ENCODE peak calls at places on chromosomes 13 and 19, in seven cellular contexts. One of them, this sample, is unnamed.

GRCh38 chr19:48506138-48506733 is 5.4 kb downstream of the LMTK3 start:
- DNase-seq in spleen: no peak
- DNase-seq in HuH-7.5: peak
- DNase-seq in stimulated activated CD4-positive, alpha-beta T cell treated with anti-CD3 and anti-CD28 coated beads, Interleukin-1b, Interleukin-23, amount 100 ng/mL, for 24 hours: no peak
- DNase-seq in NCI-H2107: no peak
- DNase-seq in type B pancreatic cell: no peak
- DNase-seq in lung: no peak
- DNase-seq in this sample: peak

GRCh38 chr13:44879452-44880058 is 109.7 kb downstream of the NUFIP1 start:
- DNase-seq in spleen: no peak
- DNase-seq in HuH-7.5: no peak
- DNase-seq in stimulated activated CD4-positive, alpha-beta T cell treated with anti-CD3 and anti-CD28 coated beads, Interleukin-1b, Interleukin-23, amount 100 ng/mL, for 24 hours: no peak
- DNase-seq in NCI-H2107: no peak
- DNase-seq in type B pancreatic cell: no peak
- DNase-seq in lung: no peak
- DNase-seq in this sample: peak

GRCh38 chr13:77732287-77732686 is 34.8 kb downstream of the SLAIN1 start:
- DNase-seq in spleen: no peak
- DNase-seq in HuH-7.5: no peak
- DNase-seq in stimulated activated CD4-positive, alpha-beta T cell treated with anti-CD3 and anti-CD28 coated beads, Interleukin-1b, Interleukin-23, amount 100 ng/mL, for 24 hours: no peak
- DNase-seq in NCI-H2107: no peak
- DNase-seq in type B pancreatic cell: no peak
- DNase-seq in lung: no peak
- DNase-seq in this sample: no peak

GRCh38 chr19:14198384-14199376 is 7.3 kb downstream of the ADGRL1 start:
- DNase-seq in spleen: no peak
- DNase-seq in HuH-7.5: no peak
- DNase-seq in stimulated activated CD4-positive, alpha-beta T cell treated with anti-CD3 and anti-CD28 coated beads, Interleukin-1b, Interleukin-23, amount 100 ng/mL, for 24 hours: no peak
- DNase-seq in NCI-H2107: no peak
- DNase-seq in type B pancreatic cell: no peak
- DNase-seq in lung: no peak
- DNase-seq in this sample: peak

GRCh38 chr13:41708648-41709175 is 251.4 kb downstream of the RGCC start:
- DNase-seq in spleen: no peak
- DNase-seq in HuH-7.5: no peak
- DNase-seq in stimulated activated CD4-positive, alpha-beta T cell treated with anti-CD3 and anti-CD28 coated beads, Interleukin-1b, Interleukin-23, amount 100 ng/mL, for 24 hours: no peak
- DNase-seq in NCI-H2107: no peak
- DNase-seq in type B pancreatic cell: no peak
- DNase-seq in lung: no peak
- DNase-seq in this sample: no peak

GRCh38 chr13:97934590-97934989 is 18.9 kb upstream of the IPO5 start:
- DNase-seq in spleen: no peak
- DNase-seq in HuH-7.5: no peak
- DNase-seq in stimulated activated CD4-positive, alpha-beta T cell treated with anti-CD3 and anti-CD28 coated beads, Interleukin-1b, Interleukin-23, amount 100 ng/mL, for 24 hours: no peak
- DNase-seq in NCI-H2107: no peak
- DNase-seq in type B pancreatic cell: no peak
- DNase-seq in lung: no peak
- DNase-seq in this sample: no peak

GRCh38 chr13:110799246-110800236 is 86.0 kb downstream of the ING1 start:
- DNase-seq in spleen: peak
- DNase-seq in HuH-7.5: no peak
- DNase-seq in stimulated activated CD4-positive, alpha-beta T cell treated with anti-CD3 and anti-CD28 coated beads, Interleukin-1b, Interleukin-23, amount 100 ng/mL, for 24 hours: no peak
- DNase-seq in NCI-H2107: no peak
- DNase-seq in type B pancreatic cell: no peak
- DNase-seq in lung: no peak
- DNase-seq in this sample: no peak

GRCh38 chr19:35088514-35088913 is 27.1 kb upstream of the FXYD3 start:
- DNase-seq in spleen: no peak
- DNase-seq in HuH-7.5: no peak
- DNase-seq in stimulated activated CD4-positive, alpha-beta T cell treated with anti-CD3 and anti-CD28 coated beads, Interleukin-1b, Interleukin-23, amount 100 ng/mL, for 24 hours: no peak
- DNase-seq in NCI-H2107: no peak
- DNase-seq in type B pancreatic cell: no peak
- DNase-seq in lung: no peak
- DNase-seq in this sample: no peak

GRCh38 chr19:9641810-9642209 is 20.8 kb upstream of the ZNF561 start:
- DNase-seq in spleen: no peak
- DNase-seq in HuH-7.5: no peak
- DNase-seq in stimulated activated CD4-positive, alpha-beta T cell treated with anti-CD3 and anti-CD28 coated beads, Interleukin-1b, Interleukin-23, amount 100 ng/mL, for 24 hours: no peak
- DNase-seq in NCI-H2107: no peak
- DNase-seq in type B pancreatic cell: no peak
- DNase-seq in lung: no peak
- DNase-seq in this sample: no peak

GRCh38 chr19:4988770-4989251 is 19.9 kb downstream of the KDM4B start:
- DNase-seq in spleen: no peak
- DNase-seq in HuH-7.5: no peak
- DNase-seq in stimulated activated CD4-positive, alpha-beta T cell treated with anti-CD3 and anti-CD28 coated beads, Interleukin-1b, Interleukin-23, amount 100 ng/mL, for 24 hours: no peak
- DNase-seq in NCI-H2107: no peak
- DNase-seq in type B pancreatic cell: no peak
- DNase-seq in lung: peak
- DNase-seq in this sample: peak

GRCh38 chr19:5947435-5947834 is 30.5 kb downstream of the RANBP3 start:
- DNase-seq in spleen: no peak
- DNase-seq in HuH-7.5: no peak
- DNase-seq in stimulated activated CD4-positive, alpha-beta T cell treated with anti-CD3 and anti-CD28 coated beads, Interleukin-1b, Interleukin-23, amount 100 ng/mL, for 24 hours: no peak
- DNase-seq in NCI-H2107: no peak
- DNase-seq in type B pancreatic cell: no peak
- DNase-seq in lung: peak
- DNase-seq in this sample: no peak

GRCh38 chr19:56839665-56840451 is 668 bp downstream of the PEG3 start:
- DNase-seq in spleen: peak
- DNase-seq in HuH-7.5: no peak
- DNase-seq in stimulated activated CD4-positive, alpha-beta T cell treated with anti-CD3 and anti-CD28 coated beads, Interleukin-1b, Interleukin-23, amount 100 ng/mL, for 24 hours: no peak
- DNase-seq in NCI-H2107: no peak
- DNase-seq in type B pancreatic cell: no peak
- DNase-seq in lung: peak
- DNase-seq in this sample: no peak

GRCh38 chr19:47626238-47626637 is 17.3 kb downstream of the BICRA start:
- DNase-seq in spleen: no peak
- DNase-seq in HuH-7.5: no peak
- DNase-seq in stimulated activated CD4-positive, alpha-beta T cell treated with anti-CD3 and anti-CD28 coated beads, Interleukin-1b, Interleukin-23, amount 100 ng/mL, for 24 hours: no peak
- DNase-seq in NCI-H2107: no peak
- DNase-seq in type B pancreatic cell: no peak
- DNase-seq in lung: no peak
- DNase-seq in this sample: no peak

GRCh38 chr13:66427330-66427990 is 802.7 kb downstream of the PCDH9 start:
- DNase-seq in spleen: no peak
- DNase-seq in HuH-7.5: no peak
- DNase-seq in stimulated activated CD4-positive, alpha-beta T cell treated with anti-CD3 and anti-CD28 coated beads, Interleukin-1b, Interleukin-23, amount 100 ng/mL, for 24 hours: no peak
- DNase-seq in NCI-H2107: no peak
- DNase-seq in type B pancreatic cell: no peak
- DNase-seq in lung: no peak
- DNase-seq in this sample: no peak

GRCh38 chr13:41960700-41961697 is at the start of gene VWA8:
- DNase-seq in spleen: peak
- DNase-seq in HuH-7.5: peak
- DNase-seq in stimulated activated CD4-positive, alpha-beta T cell treated with anti-CD3 and anti-CD28 coated beads, Interleukin-1b, Interleukin-23, amount 100 ng/mL, for 24 hours: peak
- DNase-seq in NCI-H2107: peak
- DNase-seq in type B pancreatic cell: peak
- DNase-seq in lung: peak
- DNase-seq in this sample: peak

GRCh38 chr19:1278074-1278473 is 2.7 kb downstream of the FAM174C start:
- DNase-seq in spleen: no peak
- DNase-seq in HuH-7.5: no peak
- DNase-seq in stimulated activated CD4-positive, alpha-beta T cell treated with anti-CD3 and anti-CD28 coated beads, Interleukin-1b, Interleukin-23, amount 100 ng/mL, for 24 hours: no peak
- DNase-seq in NCI-H2107: no peak
- DNase-seq in type B pancreatic cell: no peak
- DNase-seq in lung: no peak
- DNase-seq in this sample: no peak

GRCh38 chr19:46841458-46842083 is 9.1 kb downstream of the AP2S1 start:
- DNase-seq in spleen: no peak
- DNase-seq in HuH-7.5: no peak
- DNase-seq in stimulated activated CD4-positive, alpha-beta T cell treated with anti-CD3 and anti-CD28 coated beads, Interleukin-1b, Interleukin-23, amount 100 ng/mL, for 24 hours: no peak
- DNase-seq in NCI-H2107: no peak
- DNase-seq in type B pancreatic cell: no peak
- DNase-seq in lung: no peak
- DNase-seq in this sample: peak

GRCh38 chr19:44113784-44114390 is 688 bp downstream of the ZNF225 start:
- DNase-seq in spleen: peak
- DNase-seq in HuH-7.5: no peak
- DNase-seq in stimulated activated CD4-positive, alpha-beta T cell treated with anti-CD3 and anti-CD28 coated beads, Interleukin-1b, Interleukin-23, amount 100 ng/mL, for 24 hours: no peak
- DNase-seq in NCI-H2107: no peak
- DNase-seq in type B pancreatic cell: no peak
- DNase-seq in lung: peak
- DNase-seq in this sample: peak

GRCh38 chr13:28579334-28579733 is 79.6 kb upstream of the POMP start:
- DNase-seq in spleen: no peak
- DNase-seq in HuH-7.5: no peak
- DNase-seq in stimulated activated CD4-positive, alpha-beta T cell treated with anti-CD3 and anti-CD28 coated beads, Interleukin-1b, Interleukin-23, amount 100 ng/mL, for 24 hours: no peak
- DNase-seq in NCI-H2107: no peak
- DNase-seq in type B pancreatic cell: no peak
- DNase-seq in lung: no peak
- DNase-seq in this sample: peak

GRCh38 chr19:37227996-37228395 is 10.0 kb downstream of the ZNF383 start:
- DNase-seq in spleen: no peak
- DNase-seq in HuH-7.5: no peak
- DNase-seq in stimulated activated CD4-positive, alpha-beta T cell treated with anti-CD3 and anti-CD28 coated beads, Interleukin-1b, Interleukin-23, amount 100 ng/mL, for 24 hours: no peak
- DNase-seq in NCI-H2107: no peak
- DNase-seq in type B pancreatic cell: no peak
- DNase-seq in lung: no peak
- DNase-seq in this sample: peak

GRCh38 chr13:39273953-39274352 is 235.7 kb downstream of the NHLRC3 start:
- DNase-seq in spleen: no peak
- DNase-seq in HuH-7.5: no peak
- DNase-seq in stimulated activated CD4-positive, alpha-beta T cell treated with anti-CD3 and anti-CD28 coated beads, Interleukin-1b, Interleukin-23, amount 100 ng/mL, for 24 hours: no peak
- DNase-seq in NCI-H2107: peak
- DNase-seq in type B pancreatic cell: no peak
- DNase-seq in lung: no peak
- DNase-seq in this sample: peak

GRCh38 chr13:59345316-59345715 is 818.4 kb downstream of the DIAPH3 start:
- DNase-seq in spleen: no peak
- DNase-seq in HuH-7.5: no peak
- DNase-seq in stimulated activated CD4-positive, alpha-beta T cell treated with anti-CD3 and anti-CD28 coated beads, Interleukin-1b, Interleukin-23, amount 100 ng/mL, for 24 hours: no peak
- DNase-seq in NCI-H2107: no peak
- DNase-seq in type B pancreatic cell: no peak
- DNase-seq in lung: no peak
- DNase-seq in this sample: no peak

GRCh38 chr19:54456423-54457373 is 6.9 kb downstream of the LENG9 start:
- DNase-seq in spleen: peak
- DNase-seq in HuH-7.5: no peak
- DNase-seq in stimulated activated CD4-positive, alpha-beta T cell treated with anti-CD3 and anti-CD28 coated beads, Interleukin-1b, Interleukin-23, amount 100 ng/mL, for 24 hours: no peak
- DNase-seq in NCI-H2107: no peak
- DNase-seq in type B pancreatic cell: no peak
- DNase-seq in lung: no peak
- DNase-seq in this sample: no peak

GRCh38 chr19:50255115-50255514 is 51.7 kb downstream of the MYH14 start:
- DNase-seq in spleen: no peak
- DNase-seq in HuH-7.5: no peak
- DNase-seq in stimulated activated CD4-positive, alpha-beta T cell treated with anti-CD3 and anti-CD28 coated beads, Interleukin-1b, Interleukin-23, amount 100 ng/mL, for 24 hours: no peak
- DNase-seq in NCI-H2107: no peak
- DNase-seq in type B pancreatic cell: no peak
- DNase-seq in lung: no peak
- DNase-seq in this sample: peak

GRCh38 chr19:43726736-43727592 is 11.1 kb downstream of the IRGC start:
- DNase-seq in spleen: no peak
- DNase-seq in HuH-7.5: no peak
- DNase-seq in stimulated activated CD4-positive, alpha-beta T cell treated with anti-CD3 and anti-CD28 coated beads, Interleukin-1b, Interleukin-23, amount 100 ng/mL, for 24 hours: no peak
- DNase-seq in NCI-H2107: no peak
- DNase-seq in type B pancreatic cell: no peak
- DNase-seq in lung: no peak
- DNase-seq in this sample: no peak

GRCh38 chr13:36332986-36333385 is 13.2 kb downstream of the SPART start:
- DNase-seq in spleen: no peak
- DNase-seq in HuH-7.5: no peak
- DNase-seq in stimulated activated CD4-positive, alpha-beta T cell treated with anti-CD3 and anti-CD28 coated beads, Interleukin-1b, Interleukin-23, amount 100 ng/mL, for 24 hours: no peak
- DNase-seq in NCI-H2107: no peak
- DNase-seq in type B pancreatic cell: no peak
- DNase-seq in lung: no peak
- DNase-seq in this sample: no peak

GRCh38 chr19:41799444-41800000 is 3.1 kb downstream of the CEACAM3 start:
- DNase-seq in spleen: no peak
- DNase-seq in HuH-7.5: no peak
- DNase-seq in stimulated activated CD4-positive, alpha-beta T cell treated with anti-CD3 and anti-CD28 coated beads, Interleukin-1b, Interleukin-23, amount 100 ng/mL, for 24 hours: no peak
- DNase-seq in NCI-H2107: no peak
- DNase-seq in type B pancreatic cell: no peak
- DNase-seq in lung: peak
- DNase-seq in this sample: no peak

GRCh38 chr13:62512194-62513141 is 1096.8 kb upstream of the PCDH20 start:
- DNase-seq in spleen: no peak
- DNase-seq in HuH-7.5: no peak
- DNase-seq in stimulated activated CD4-positive, alpha-beta T cell treated with anti-CD3 and anti-CD28 coated beads, Interleukin-1b, Interleukin-23, amount 100 ng/mL, for 24 hours: no peak
- DNase-seq in NCI-H2107: peak
- DNase-seq in type B pancreatic cell: no peak
- DNase-seq in lung: no peak
- DNase-seq in this sample: peak

This sample was measured in endodermal cell.